ENCODE peak calls at places on chromosomes 13 and 19, in six cellular contexts. One of them, this sample, is unnamed.

GRCh38 chr19:10517361-10517759 is at the start of gene S1PR5:
- DNase-seq in nucleus accumbens: peak; percentile 86
- DNase-seq in CD4-positive, CD25-positive, alpha-beta regulatory T cell: no peak
- DNase-seq in posterior cingulate gyrus: peak; percentile 92
- DNase-seq in activated CD4-positive, alpha-beta memory T cell treated with anti-CD3 and anti-CD28 coated beads, Interleukin-2, amount 10 ng/mL, durations not matched to agents 7 days and 5 days: no peak
- DNase-seq in substantia nigra: peak; percentile 80
- DNase-seq in this sample: peak; percentile 65

GRCh38 chr13:114132419-114133121 is at the start of gene RASA3:
- DNase-seq in activated CD4-positive, alpha-beta memory T cell treated with anti-CD3 and anti-CD28 coated beads, Interleukin-2, amount 10 ng/mL, durations not matched to agents 7 days and 5 days: peak; percentile 67
- DNase-seq in CD4-positive, CD25-positive, alpha-beta regulatory T cell: peak; percentile 73
- DNase-seq in posterior cingulate gyrus: peak; percentile 90
- DNase-seq in substantia nigra: no peak
- DNase-seq in nucleus accumbens: peak; percentile 67
- DNase-seq in this sample: peak; percentile 13

GRCh38 chr13:92355213-92355612 is 871.4 kb upstream of the GPC6 start:
- DNase-seq in nucleus accumbens: no peak
- DNase-seq in activated CD4-positive, alpha-beta memory T cell treated with anti-CD3 and anti-CD28 coated beads, Interleukin-2, amount 10 ng/mL, durations not matched to agents 7 days and 5 days: no peak
- DNase-seq in CD4-positive, CD25-positive, alpha-beta regulatory T cell: no peak
- DNase-seq in substantia nigra: no peak
- DNase-seq in posterior cingulate gyrus: no peak
- DNase-seq in this sample: no peak

GRCh38 chr13:114096811-114097503 is 35.5 kb downstream of the RASA3 start:
- DNase-seq in posterior cingulate gyrus: peak; percentile 73
- DNase-seq in activated CD4-positive, alpha-beta memory T cell treated with anti-CD3 and anti-CD28 coated beads, Interleukin-2, amount 10 ng/mL, durations not matched to agents 7 days and 5 days: no peak
- DNase-seq in nucleus accumbens: no peak
- DNase-seq in substantia nigra: no peak
- DNase-seq in CD4-positive, CD25-positive, alpha-beta regulatory T cell: no peak
- DNase-seq in this sample: no peak

GRCh38 chr19:46134527-46134926 is 10.0 kb upstream of the IGFL3 start:
- DNase-seq in CD4-positive, CD25-positive, alpha-beta regulatory T cell: no peak
- DNase-seq in substantia nigra: no peak
- DNase-seq in activated CD4-positive, alpha-beta memory T cell treated with anti-CD3 and anti-CD28 coated beads, Interleukin-2, amount 10 ng/mL, durations not matched to agents 7 days and 5 days: no peak
- DNase-seq in nucleus accumbens: no peak
- DNase-seq in posterior cingulate gyrus: no peak
- DNase-seq in this sample: no peak

GRCh38 chr19:8618751-8619150 is 8.2 kb upstream of the ADAMTS10 start:
- DNase-seq in activated CD4-positive, alpha-beta memory T cell treated with anti-CD3 and anti-CD28 coated beads, Interleukin-2, amount 10 ng/mL, durations not matched to agents 7 days and 5 days: no peak
- DNase-seq in substantia nigra: no peak
- DNase-seq in posterior cingulate gyrus: no peak
- DNase-seq in CD4-positive, CD25-positive, alpha-beta regulatory T cell: no peak
- DNase-seq in nucleus accumbens: no peak
- DNase-seq in this sample: no peak

GRCh38 chr19:11061951-11062350 is 27.3 kb upstream of the LDLR start:
- DNase-seq in posterior cingulate gyrus: no peak
- DNase-seq in substantia nigra: no peak
- DNase-seq in nucleus accumbens: no peak
- DNase-seq in CD4-positive, CD25-positive, alpha-beta regulatory T cell: no peak
- DNase-seq in activated CD4-positive, alpha-beta memory T cell treated with anti-CD3 and anti-CD28 coated beads, Interleukin-2, amount 10 ng/mL, durations not matched to agents 7 days and 5 days: no peak
- DNase-seq in this sample: no peak

GRCh38 chr19:36225219-36225892 is 10.4 kb downstream of the ZNF146 start:
- DNase-seq in activated CD4-positive, alpha-beta memory T cell treated with anti-CD3 and anti-CD28 coated beads, Interleukin-2, amount 10 ng/mL, durations not matched to agents 7 days and 5 days: no peak
- DNase-seq in substantia nigra: no peak
- DNase-seq in posterior cingulate gyrus: no peak
- DNase-seq in nucleus accumbens: no peak
- DNase-seq in CD4-positive, CD25-positive, alpha-beta regulatory T cell: no peak
- DNase-seq in this sample: no peak

GRCh38 chr13:50376895-50377575 is 361.8 kb downstream of the KCNRG start:
- DNase-seq in posterior cingulate gyrus: no peak
- DNase-seq in substantia nigra: no peak
- DNase-seq in nucleus accumbens: peak; percentile 3
- DNase-seq in CD4-positive, CD25-positive, alpha-beta regulatory T cell: no peak
- DNase-seq in activated CD4-positive, alpha-beta memory T cell treated with anti-CD3 and anti-CD28 coated beads, Interleukin-2, amount 10 ng/mL, durations not matched to agents 7 days and 5 days: no peak
- DNase-seq in this sample: no peak

GRCh38 chr13:94829201-94829600 is 116.9 kb upstream of the SOX21 start:
- DNase-seq in nucleus accumbens: no peak
- DNase-seq in substantia nigra: no peak
- DNase-seq in posterior cingulate gyrus: no peak
- DNase-seq in CD4-positive, CD25-positive, alpha-beta regulatory T cell: no peak
- DNase-seq in activated CD4-positive, alpha-beta memory T cell treated with anti-CD3 and anti-CD28 coated beads, Interleukin-2, amount 10 ng/mL, durations not matched to agents 7 days and 5 days: no peak
- DNase-seq in this sample: no peak

GRCh38 chr19:4679416-4679815 is 9.3 kb upstream of the MYDGF start:
- DNase-seq in CD4-positive, CD25-positive, alpha-beta regulatory T cell: no peak
- DNase-seq in substantia nigra: no peak
- DNase-seq in activated CD4-positive, alpha-beta memory T cell treated with anti-CD3 and anti-CD28 coated beads, Interleukin-2, amount 10 ng/mL, durations not matched to agents 7 days and 5 days: no peak
- DNase-seq in nucleus accumbens: no peak
- DNase-seq in posterior cingulate gyrus: no peak
- DNase-seq in this sample: no peak

GRCh38 chr13:27131202-27131623 is 40.4 kb downstream of the USP12 start:
- DNase-seq in CD4-positive, CD25-positive, alpha-beta regulatory T cell: peak; percentile 70
- DNase-seq in substantia nigra: no peak
- DNase-seq in activated CD4-positive, alpha-beta memory T cell treated with anti-CD3 and anti-CD28 coated beads, Interleukin-2, amount 10 ng/mL, durations not matched to agents 7 days and 5 days: peak; percentile 81
- DNase-seq in nucleus accumbens: no peak
- DNase-seq in posterior cingulate gyrus: no peak
- DNase-seq in this sample: no peak

GRCh38 chr13:90201676-90202425 is 1145.6 kb upstream of the MIR17HG start:
- DNase-seq in substantia nigra: no peak
- DNase-seq in nucleus accumbens: no peak
- DNase-seq in posterior cingulate gyrus: no peak
- DNase-seq in CD4-positive, CD25-positive, alpha-beta regulatory T cell: no peak
- DNase-seq in activated CD4-positive, alpha-beta memory T cell treated with anti-CD3 and anti-CD28 coated beads, Interleukin-2, amount 10 ng/mL, durations not matched to agents 7 days and 5 days: no peak
- DNase-seq in this sample: no peak

GRCh38 chr13:74641586-74641985 is 507.4 kb upstream of the KLF12 start:
- DNase-seq in substantia nigra: no peak
- DNase-seq in CD4-positive, CD25-positive, alpha-beta regulatory T cell: no peak
- DNase-seq in nucleus accumbens: no peak
- DNase-seq in activated CD4-positive, alpha-beta memory T cell treated with anti-CD3 and anti-CD28 coated beads, Interleukin-2, amount 10 ng/mL, durations not matched to agents 7 days and 5 days: no peak
- DNase-seq in posterior cingulate gyrus: no peak
- DNase-seq in this sample: no peak

GRCh38 chr13:50644081-50644871 is 199.2 kb downstream of the DLEU7 start:
- DNase-seq in nucleus accumbens: no peak
- DNase-seq in CD4-positive, CD25-positive, alpha-beta regulatory T cell: no peak
- DNase-seq in substantia nigra: no peak
- DNase-seq in activated CD4-positive, alpha-beta memory T cell treated with anti-CD3 and anti-CD28 coated beads, Interleukin-2, amount 10 ng/mL, durations not matched to agents 7 days and 5 days: no peak
- DNase-seq in posterior cingulate gyrus: no peak
- DNase-seq in this sample: no peak

GRCh38 chr19:41551212-41551610 is 24.8 kb upstream of the CEACAM21 start:
- DNase-seq in substantia nigra: no peak
- DNase-seq in activated CD4-positive, alpha-beta memory T cell treated with anti-CD3 and anti-CD28 coated beads, Interleukin-2, amount 10 ng/mL, durations not matched to agents 7 days and 5 days: no peak
- DNase-seq in nucleus accumbens: no peak
- DNase-seq in CD4-positive, CD25-positive, alpha-beta regulatory T cell: no peak
- DNase-seq in posterior cingulate gyrus: no peak
- DNase-seq in this sample: no peak

GRCh38 chr19:35249146-35249847 is 495 bp downstream of the LSR start:
- DNase-seq in nucleus accumbens: no peak
- DNase-seq in activated CD4-positive, alpha-beta memory T cell treated with anti-CD3 and anti-CD28 coated beads, Interleukin-2, amount 10 ng/mL, durations not matched to agents 7 days and 5 days: no peak
- DNase-seq in posterior cingulate gyrus: peak; percentile 47
- DNase-seq in CD4-positive, CD25-positive, alpha-beta regulatory T cell: no peak
- DNase-seq in substantia nigra: no peak
- DNase-seq in this sample: no peak

GRCh38 chr13:97659602-97660001 is 225.6 kb downstream of the RAP2A start:
- DNase-seq in nucleus accumbens: peak; percentile 3
- DNase-seq in CD4-positive, CD25-positive, alpha-beta regulatory T cell: no peak
- DNase-seq in substantia nigra: peak; percentile 2
- DNase-seq in posterior cingulate gyrus: no peak
- DNase-seq in activated CD4-positive, alpha-beta memory T cell treated with anti-CD3 and anti-CD28 coated beads, Interleukin-2, amount 10 ng/mL, durations not matched to agents 7 days and 5 days: no peak
- DNase-seq in this sample: no peak

GRCh38 chr19:54916822-54917221 is 10.9 kb downstream of the NCR1 start:
- DNase-seq in nucleus accumbens: no peak
- DNase-seq in CD4-positive, CD25-positive, alpha-beta regulatory T cell: no peak
- DNase-seq in posterior cingulate gyrus: peak; percentile 8
- DNase-seq in substantia nigra: no peak
- DNase-seq in activated CD4-positive, alpha-beta memory T cell treated with anti-CD3 and anti-CD28 coated beads, Interleukin-2, amount 10 ng/mL, durations not matched to agents 7 days and 5 days: no peak
- DNase-seq in this sample: no peak

GRCh38 chr19:53881482-53882390 is at the start of gene PRKCG:
- DNase-seq in activated CD4-positive, alpha-beta memory T cell treated with anti-CD3 and anti-CD28 coated beads, Interleukin-2, amount 10 ng/mL, durations not matched to agents 7 days and 5 days: peak; percentile 59
- DNase-seq in substantia nigra: no peak
- DNase-seq in CD4-positive, CD25-positive, alpha-beta regulatory T cell: peak; percentile 69
- DNase-seq in nucleus accumbens: peak; percentile 36
- DNase-seq in posterior cingulate gyrus: peak; percentile 90
- DNase-seq in this sample: peak; percentile 48

GRCh38 chr13:99968521-99969367 is 2.8 kb downstream of the ZIC5 start:
- DNase-seq in CD4-positive, CD25-positive, alpha-beta regulatory T cell: no peak
- DNase-seq in nucleus accumbens: no peak
- DNase-seq in activated CD4-positive, alpha-beta memory T cell treated with anti-CD3 and anti-CD28 coated beads, Interleukin-2, amount 10 ng/mL, durations not matched to agents 7 days and 5 days: no peak
- DNase-seq in posterior cingulate gyrus: no peak
- DNase-seq in substantia nigra: no peak
- DNase-seq in this sample: no peak

GRCh38 chr19:28940751-28941500 is 272.0 kb downstream of the UQCRFS1 start:
- DNase-seq in posterior cingulate gyrus: peak; percentile 75
- DNase-seq in CD4-positive, CD25-positive, alpha-beta regulatory T cell: no peak
- DNase-seq in activated CD4-positive, alpha-beta memory T cell treated with anti-CD3 and anti-CD28 coated beads, Interleukin-2, amount 10 ng/mL, durations not matched to agents 7 days and 5 days: no peak
- DNase-seq in nucleus accumbens: no peak
- DNase-seq in substantia nigra: no peak
- DNase-seq in this sample: no peak

GRCh38 chr13:21971662-21972635 is 301.1 kb downstream of the FGF9 start:
- DNase-seq in activated CD4-positive, alpha-beta memory T cell treated with anti-CD3 and anti-CD28 coated beads, Interleukin-2, amount 10 ng/mL, durations not matched to agents 7 days and 5 days: no peak
- DNase-seq in posterior cingulate gyrus: no peak
- DNase-seq in CD4-positive, CD25-positive, alpha-beta regulatory T cell: no peak
- DNase-seq in substantia nigra: no peak
- DNase-seq in nucleus accumbens: no peak
- DNase-seq in this sample: no peak

GRCh38 chr19:49786432-49786831 is 19.6 kb downstream of the AP2A1 start:
- DNase-seq in activated CD4-positive, alpha-beta memory T cell treated with anti-CD3 and anti-CD28 coated beads, Interleukin-2, amount 10 ng/mL, durations not matched to agents 7 days and 5 days: no peak
- DNase-seq in posterior cingulate gyrus: no peak
- DNase-seq in CD4-positive, CD25-positive, alpha-beta regulatory T cell: no peak
- DNase-seq in nucleus accumbens: no peak
- DNase-seq in substantia nigra: no peak
- DNase-seq in this sample: no peak

GRCh38 chr13:24264976-24265375 is 44.4 kb upstream of the C1QTNF9 start:
- DNase-seq in CD4-positive, CD25-positive, alpha-beta regulatory T cell: peak; percentile 72
- DNase-seq in substantia nigra: no peak
- DNase-seq in posterior cingulate gyrus: no peak
- DNase-seq in activated CD4-positive, alpha-beta memory T cell treated with anti-CD3 and anti-CD28 coated beads, Interleukin-2, amount 10 ng/mL, durations not matched to agents 7 days and 5 days: peak; percentile 92
- DNase-seq in nucleus accumbens: no peak
- DNase-seq in this sample: no peak

GRCh38 chr13:67642638-67643037 is 412.5 kb upstream of the PCDH9 start:
- DNase-seq in posterior cingulate gyrus: no peak
- DNase-seq in CD4-positive, CD25-positive, alpha-beta regulatory T cell: no peak
- DNase-seq in nucleus accumbens: no peak
- DNase-seq in activated CD4-positive, alpha-beta memory T cell treated with anti-CD3 and anti-CD28 coated beads, Interleukin-2, amount 10 ng/mL, durations not matched to agents 7 days and 5 days: no peak
- DNase-seq in substantia nigra: no peak
- DNase-seq in this sample: no peak

GRCh38 chr19:5269279-5269678 is 71.3 kb downstream of the PTPRS start:
- DNase-seq in substantia nigra: no peak
- DNase-seq in activated CD4-positive, alpha-beta memory T cell treated with anti-CD3 and anti-CD28 coated beads, Interleukin-2, amount 10 ng/mL, durations not matched to agents 7 days and 5 days: no peak
- DNase-seq in nucleus accumbens: no peak
- DNase-seq in CD4-positive, CD25-positive, alpha-beta regulatory T cell: no peak
- DNase-seq in posterior cingulate gyrus: no peak
- DNase-seq in this sample: no peak

GRCh38 chr13:112747256-112747655 is 57.4 kb downstream of the ATP11A start:
- DNase-seq in nucleus accumbens: peak; percentile 20
- DNase-seq in activated CD4-positive, alpha-beta memory T cell treated with anti-CD3 and anti-CD28 coated beads, Interleukin-2, amount 10 ng/mL, durations not matched to agents 7 days and 5 days: no peak
- DNase-seq in substantia nigra: no peak
- DNase-seq in CD4-positive, CD25-positive, alpha-beta regulatory T cell: no peak
- DNase-seq in posterior cingulate gyrus: peak; percentile 81
- DNase-seq in this sample: no peak

GRCh38 chr13:23631676-23632622 is 61.7 kb downstream of the TNFRSF19 start:
- DNase-seq in substantia nigra: no peak
- DNase-seq in nucleus accumbens: no peak
- DNase-seq in CD4-positive, CD25-positive, alpha-beta regulatory T cell: no peak
- DNase-seq in posterior cingulate gyrus: no peak
- DNase-seq in activated CD4-positive, alpha-beta memory T cell treated with anti-CD3 and anti-CD28 coated beads, Interleukin-2, amount 10 ng/mL, durations not matched to agents 7 days and 5 days: no peak
- DNase-seq in this sample: no peak

GRCh38 chr19:16435238-16435911 is 36.4 kb downstream of the EPS15L1 start:
- DNase-seq in nucleus accumbens: peak; percentile 16
- DNase-seq in activated CD4-positive, alpha-beta memory T cell treated with anti-CD3 and anti-CD28 coated beads, Interleukin-2, amount 10 ng/mL, durations not matched to agents 7 days and 5 days: no peak
- DNase-seq in substantia nigra: peak; percentile 50
- DNase-seq in posterior cingulate gyrus: peak; percentile 78
- DNase-seq in CD4-positive, CD25-positive, alpha-beta regulatory T cell: no peak
- DNase-seq in this sample: peak; percentile 21

GRCh38 chr19:51333836-51334460 is 8.0 kb downstream of the VSIG10L start:
- DNase-seq in CD4-positive, CD25-positive, alpha-beta regulatory T cell: no peak
- DNase-seq in posterior cingulate gyrus: peak; percentile 67
- DNase-seq in activated CD4-positive, alpha-beta memory T cell treated with anti-CD3 and anti-CD28 coated beads, Interleukin-2, amount 10 ng/mL, durations not matched to agents 7 days and 5 days: no peak
- DNase-seq in nucleus accumbens: no peak
- DNase-seq in substantia nigra: no peak
- DNase-seq in this sample: no peak

GRCh38 chr19:45075215-45076028 is 856 bp downstream of the ZNF296 start:
- DNase-seq in CD4-positive, CD25-positive, alpha-beta regulatory T cell: peak; percentile 31
- DNase-seq in activated CD4-positive, alpha-beta memory T cell treated with anti-CD3 and anti-CD28 coated beads, Interleukin-2, amount 10 ng/mL, durations not matched to agents 7 days and 5 days: peak; percentile 68
- DNase-seq in posterior cingulate gyrus: no peak
- DNase-seq in substantia nigra: peak; percentile 12
- DNase-seq in nucleus accumbens: no peak
- DNase-seq in this sample: no peak

GRCh38 chr19:16062789-16063188 is 13.5 kb upstream of the TPM4 start:
- DNase-seq in substantia nigra: no peak
- DNase-seq in CD4-positive, CD25-positive, alpha-beta regulatory T cell: peak; percentile 52
- DNase-seq in posterior cingulate gyrus: no peak
- DNase-seq in nucleus accumbens: no peak
- DNase-seq in activated CD4-positive, alpha-beta memory T cell treated with anti-CD3 and anti-CD28 coated beads, Interleukin-2, amount 10 ng/mL, durations not matched to agents 7 days and 5 days: peak; percentile 75
- DNase-seq in this sample: no peak

GRCh38 chr13:110233682-110234280 is 73.2 kb downstream of the COL4A1 start:
- DNase-seq in substantia nigra: no peak
- DNase-seq in posterior cingulate gyrus: no peak
- DNase-seq in CD4-positive, CD25-positive, alpha-beta regulatory T cell: no peak
- DNase-seq in nucleus accumbens: no peak
- DNase-seq in activated CD4-positive, alpha-beta memory T cell treated with anti-CD3 and anti-CD28 coated beads, Interleukin-2, amount 10 ng/mL, durations not matched to agents 7 days and 5 days: no peak
- DNase-seq in this sample: no peak

GRCh38 chr19:48881741-48882657 is 9.8 kb downstream of the PPP1R15A start:
- DNase-seq in substantia nigra: no peak
- DNase-seq in nucleus accumbens: no peak
- DNase-seq in activated CD4-positive, alpha-beta memory T cell treated with anti-CD3 and anti-CD28 coated beads, Interleukin-2, amount 10 ng/mL, durations not matched to agents 7 days and 5 days: no peak
- DNase-seq in posterior cingulate gyrus: no peak
- DNase-seq in CD4-positive, CD25-positive, alpha-beta regulatory T cell: no peak
- DNase-seq in this sample: peak; percentile 16

GRCh38 chr13:49606747-49607648 is 21.3 kb upstream of the ARL11 start:
- DNase-seq in substantia nigra: peak; percentile 68
- DNase-seq in activated CD4-positive, alpha-beta memory T cell treated with anti-CD3 and anti-CD28 coated beads, Interleukin-2, amount 10 ng/mL, durations not matched to agents 7 days and 5 days: peak; percentile 86
- DNase-seq in posterior cingulate gyrus: peak; percentile 97
- DNase-seq in CD4-positive, CD25-positive, alpha-beta regulatory T cell: peak; percentile 66
- DNase-seq in nucleus accumbens: peak; percentile 78
- DNase-seq in this sample: peak; percentile 83

GRCh38 chr13:113777311-113778260 is 18.6 kb downstream of the TMEM255B start:
- DNase-seq in CD4-positive, CD25-positive, alpha-beta regulatory T cell: no peak
- DNase-seq in substantia nigra: no peak
- DNase-seq in posterior cingulate gyrus: no peak
- DNase-seq in nucleus accumbens: no peak
- DNase-seq in activated CD4-positive, alpha-beta memory T cell treated with anti-CD3 and anti-CD28 coated beads, Interleukin-2, amount 10 ng/mL, durations not matched to agents 7 days and 5 days: no peak
- DNase-seq in this sample: no peak

GRCh38 chr19:17479325-17479791 is 9.0 kb downstream of the SLC27A1 start:
- DNase-seq in CD4-positive, CD25-positive, alpha-beta regulatory T cell: no peak
- DNase-seq in nucleus accumbens: peak; percentile 39
- DNase-seq in posterior cingulate gyrus: peak; percentile 69
- DNase-seq in substantia nigra: no peak
- DNase-seq in activated CD4-positive, alpha-beta memory T cell treated with anti-CD3 and anti-CD28 coated beads, Interleukin-2, amount 10 ng/mL, durations not matched to agents 7 days and 5 days: no peak
- DNase-seq in this sample: no peak

GRCh38 chr13:65155861-65156260 is 2074.3 kb downstream of the PCDH9 start:
- DNase-seq in CD4-positive, CD25-positive, alpha-beta regulatory T cell: no peak
- DNase-seq in nucleus accumbens: no peak
- DNase-seq in substantia nigra: no peak
- DNase-seq in posterior cingulate gyrus: no peak
- DNase-seq in activated CD4-positive, alpha-beta memory T cell treated with anti-CD3 and anti-CD28 coated beads, Interleukin-2, amount 10 ng/mL, durations not matched to agents 7 days and 5 days: no peak
- DNase-seq in this sample: no peak

This sample was measured in SW 1271.